ENCODE peak calls at places on chromosomes 11 and 22, in ten cellular contexts. Z is activated CD4-positive, alpha-beta T cell treated with anti-CD3 and anti-CD28 coated beads for 24 hours; H is DMS153; P is tibial nerve; J is body of pancreas; W is thoracic aorta; I is non-pigmented ciliary epithelial cell; L is SHP77; T is heart right ventricle; E is iris pigment epithelial cell. C is an unnamed sample.

GRCh38 chr11:120674537-120674936 is 163.0 kb downstream of the GRIK4 start:
- DNase-seq in T (no peak), H (no peak), J (no peak), P (no peak), I (no peak), Z (no peak), L (no peak), W (no peak), E (peak; percentile 23), C (no peak)

GRCh38 chr22:34880667-34881066 is 185.3 kb upstream of the ISX start:
- DNase-seq in J (no peak), L (no peak), H (no peak), W (no peak), E (no peak), P (no peak), T (no peak), Z (no peak), I (no peak), C (no peak)

GRCh38 chr11:110450246-110450645 is 20.5 kb downstream of the FDX1 start:
- DNase-seq in L (no peak), J (no peak), E (no peak), T (no peak), I (no peak), P (no peak), W (no peak), Z (no peak), H (no peak), C (no peak)

GRCh38 chr11:19577391-19577831 is 135.2 kb upstream of the NAV2 start:
- DNase-seq in J (peak; percentile 20), H (peak; percentile 56), Z (no peak), E (peak; percentile 28), I (no peak), L (no peak), P (no peak), T (peak; percentile 58), W (no peak), C (no peak)

GRCh38 chr11:117855452-117855851 is 21.0 kb downstream of the FXYD6 start:
- DNase-seq in Z (no peak), P (no peak), T (no peak), E (no peak), H (no peak), L (no peak), J (no peak), W (no peak), I (no peak), C (no peak)

GRCh38 chr11:132772712-132773545 is 759.4 kb downstream of the OPCML start:
- DNase-seq in E (no peak), I (no peak), Z (no peak), L (no peak), P (no peak), W (no peak), H (no peak), T (no peak), J (no peak), C (no peak)

GRCh38 chr11:77074626-77075221 is 8.0 kb downstream of the CAPN5 start:
- DNase-seq in W (no peak), T (no peak), J (no peak), I (no peak), E (no peak), P (no peak), L (no peak), H (no peak), Z (no peak), C (no peak)

GRCh38 chr22:35498026-35498425 is 42.6 kb upstream of the RASD2 start:
- DNase-seq in L (no peak), I (no peak), T (no peak), H (no peak), W (no peak), E (peak; percentile 16), J (no peak), Z (no peak), P (no peak), C (no peak)

GRCh38 chr11:89293966-89294679 is 116.4 kb downstream of the TYR start:
- DNase-seq in I (no peak), L (no peak), P (no peak), W (no peak), Z (no peak), J (peak; percentile 26), E (peak; percentile 30), H (no peak), T (no peak), C (no peak)

GRCh38 chr11:68692115-68692514 is 7.8 kb downstream of the GAL start:
- DNase-seq in I (no peak), W (no peak), P (no peak), Z (no peak), T (no peak), L (no peak), H (no peak), E (no peak), J (no peak), C (no peak)

GRCh38 chr11:45537617-45538016 is 127.8 kb downstream of the CHST1 start:
- DNase-seq in L (no peak), J (no peak), T (no peak), I (no peak), W (no peak), Z (no peak), E (peak; percentile 35), P (no peak), H (no peak), C (no peak)

GRCh38 chr22:22072169-22072836 is 89.7 kb upstream of the TOP3B start:
- DNase-seq in Z (no peak), I (no peak), T (no peak), P (no peak), J (no peak), L (no peak), E (no peak), H (no peak), W (no peak), C (no peak)

GRCh38 chr11:68430384-68430783 is 30.2 kb upstream of the PPP6R3 start:
- DNase-seq in E (no peak), P (no peak), Z (no peak), H (no peak), I (no peak), J (no peak), W (no peak), L (no peak), T (no peak), C (no peak)

GRCh38 chr11:134145715-134146114 is 76.8 kb downstream of the JAM3 start:
- DNase-seq in T (no peak), I (no peak), E (no peak), L (peak; percentile 63), H (no peak), P (no peak), Z (no peak), J (peak; percentile 63), W (no peak), C (no peak)

GRCh38 chr11:67436459-67437081 is 912 bp downstream of the PTPRCAP start:
- DNase-seq in Z (peak; percentile 79), W (no peak), H (no peak), T (no peak), P (no peak), J (no peak), I (no peak), L (peak; percentile 69), E (no peak), C (no peak)

GRCh38 chr11:131486937-131487336 is 116.5 kb downstream of the NTM start:
- DNase-seq in T (no peak), J (no peak), L (no peak), H (no peak), E (no peak), W (no peak), P (no peak), I (no peak), Z (no peak), C (no peak)

GRCh38 chr11:26231252-26231661 is 100.7 kb upstream of the ANO3 start:
- DNase-seq in E (peak; percentile 85), Z (no peak), J (no peak), W (no peak), L (no peak), I (peak; percentile 42), T (no peak), P (no peak), H (no peak), C (peak; percentile 32)

GRCh38 chr22:50059185-50059880 is 1.2 kb upstream of the TTLL8 start:
- DNase-seq in W (no peak), L (no peak), T (no peak), I (no peak), P (no peak), J (no peak), Z (no peak), E (peak; percentile 37), H (no peak), C (no peak)

GRCh38 chr11:54985731-54986130 is 276.2 kb upstream of the TRIM48 start:
- DNase-seq in I (no peak), T (no peak), E (no peak), P (no peak), Z (no peak), H (no peak), J (no peak), W (no peak), L (no peak), C (no peak)

GRCh38 chr11:121630041-121630440 is 177.3 kb upstream of the SORL1-AS1 start:
- DNase-seq in L (no peak), J (no peak), I (peak; percentile 73), E (peak; percentile 93), Z (no peak), P (no peak), W (no peak), H (no peak), T (no peak), C (peak; percentile 50)

GRCh38 chr11:108973402-108974119 is 308.7 kb downstream of the DDX10 start:
- DNase-seq in L (no peak), H (no peak), I (peak; percentile 55), P (no peak), Z (no peak), T (no peak), E (peak; percentile 75), W (no peak), J (no peak), C (peak; percentile 62)

C was measured in HFF-Myc.